ENCODE peak calls at places on chromosomes 11 and 22, in eight cellular contexts. X is nephron progenitor cell, B is nucleus accumbens, K is iris pigment epithelial cell, T is Calu3, V is lung, O is HCEC 1CT, W is skeletal muscle cell. A is an unnamed sample.

GRCh38 chr11:2259466-2259830 is 10.9 kb downstream of the ASCL2 start:
- DNase-seq in X (no peak), B (no peak), K (no peak), T (no peak), V (no peak), O (no peak), W (no peak), A (no peak)

GRCh38 chr22:26512149-26512793 is at the start of gene TFIP11:
- DNase-seq in X (peak), B (peak), K (peak), T (peak), V (peak), O (peak), W (peak), A (peak)

GRCh38 chr11:20070459-20070858 is 89.8 kb downstream of the DBX1 start:
- DNase-seq in X (no peak), B (no peak), K (no peak), T (no peak), V (no peak), O (no peak), W (no peak), A (no peak)

GRCh38 chr11:120839846-120840402 is 184.0 kb upstream of the TBCEL start:
- DNase-seq in X (no peak), B (no peak), K (no peak), T (no peak), V (no peak), O (no peak), W (no peak), A (no peak)

GRCh38 chr11:62295504-62295903 is 3.4 kb downstream of the SCGB1D4 start:
- DNase-seq in X (peak), B (no peak), K (peak), T (peak), V (no peak), O (no peak), W (no peak), A (peak)

GRCh38 chr11:126497581-126498109 is 142.2 kb downstream of the ST3GAL4 start:
- DNase-seq in X (no peak), B (no peak), K (no peak), T (no peak), V (no peak), O (no peak), W (no peak), A (no peak)

GRCh38 chr11:124950606-124951330 is 3.2 kb upstream of the CCDC15 start:
- DNase-seq in X (no peak), B (no peak), K (no peak), T (no peak), V (no peak), O (no peak), W (no peak), A (no peak)

GRCh38 chr11:34050967-34051348 is 573 bp upstream of the CAPRIN1 start:
- DNase-seq in X (no peak), B (no peak), K (peak), T (no peak), V (no peak), O (no peak), W (no peak), A (no peak)

GRCh38 chr11:128380280-128380604 is 207.1 kb downstream of the ETS1 start:
- DNase-seq in X (no peak), B (no peak), K (no peak), T (no peak), V (no peak), O (peak), W (no peak), A (no peak)

GRCh38 chr22:46843691-46844297 is 81.3 kb downstream of the TBC1D22A start:
- DNase-seq in X (no peak), B (no peak), K (peak), T (no peak), V (peak), O (no peak), W (no peak), A (no peak)

GRCh38 chr11:123519055-123519796 is 89.2 kb downstream of the GRAMD1B start:
- DNase-seq in X (peak), B (no peak), K (no peak), T (no peak), V (no peak), O (peak), W (no peak), A (no peak)

GRCh38 chr22:40690370-40690769 is 11.1 kb downstream of the MCHR1 start:
- DNase-seq in X (no peak), B (no peak), K (no peak), T (no peak), V (no peak), O (no peak), W (no peak), A (no peak)

GRCh38 chr11:31643831-31644230 is 134.3 kb downstream of the ELP4 start:
- DNase-seq in X (no peak), B (no peak), K (peak), T (no peak), V (no peak), O (peak), W (peak), A (no peak)

GRCh38 chr11:12258451-12258850 is 118.9 kb upstream of the PARVA start:
- DNase-seq in X (no peak), B (no peak), K (peak), T (peak), V (no peak), O (peak), W (no peak), A (no peak)

GRCh38 chr11:70581991-70582885 is 183.9 kb downstream of the CTTN start:
- DNase-seq in X (no peak), B (no peak), K (no peak), T (no peak), V (no peak), O (no peak), W (no peak), A (no peak)

GRCh38 chr22:29149841-29150555 is 55.7 kb upstream of the EMID1 start:
- DNase-seq in X (no peak), B (peak), K (no peak), T (no peak), V (no peak), O (no peak), W (no peak), A (no peak)